ENCODE peak calls at places on chromosomes 11 and 22, in four cellular contexts. P is fibroblast of pulmonary artery, F is epithelial cell of esophagus, A is cardiac fibroblast. U is an unnamed sample.

GRCh38 chr11:46693597-46694012 is 6.8 kb downstream of the ARHGAP1 start:
- DNase-seq in P (no peak), F (peak; percentile 93), A (peak; percentile 55), U (peak; percentile 73)

GRCh38 chr22:41343300-41343699 is 38.4 kb upstream of the TEF start:
- DNase-seq in P (no peak), F (no peak), A (no peak), U (no peak)

GRCh38 chr22:50190182-50190951 is 4.7 kb downstream of the TRABD start:
- DNase-seq in P (peak; percentile 56), F (peak; percentile 81), A (peak; percentile 57), U (peak; percentile 49)

GRCh38 chr22:30265851-30266444 is 703 bp downstream of the OSM start:
- DNase-seq in P (no peak), F (no peak), A (no peak), U (no peak)

GRCh38 chr22:25169278-25170031 is 30.2 kb upstream of the CRYBB3 start:
- DNase-seq in P (no peak), F (peak; percentile 75), A (no peak), U (no peak)

GRCh38 chr11:72683782-72684200 is 9.6 kb upstream of the PDE2A start:
- DNase-seq in P (peak; percentile 37), F (peak; percentile 47), A (peak; percentile 46), U (peak; percentile 18)

GRCh38 chr22:45997775-45998637 is 21.0 kb upstream of the WNT7B start:
- DNase-seq in P (no peak), F (no peak), A (no peak), U (no peak)

GRCh38 chr22:22342697-22343602 is 98.4 kb downstream of the VPREB1 start:
- DNase-seq in P (peak; percentile 34), F (peak; percentile 94), A (peak; percentile 29), U (no peak)

GRCh38 chr11:9039194-9039593 is 35.4 kb upstream of the NRIP3 start:
- DNase-seq in P (peak; percentile 11), F (peak; percentile 87), A (peak; percentile 46), U (no peak)

GRCh38 chr22:37731804-37732471 is 35.1 kb downstream of the TRIOBP start:
- DNase-seq in P (no peak), F (no peak), A (no peak), U (no peak)

GRCh38 chr22:40862013-40862412 is at the start of gene DNAJB7:
- DNase-seq in P (no peak), F (no peak), A (no peak), U (no peak)

GRCh38 chr22:30206964-30207363 is 39.6 kb downstream of the LIF start:
- DNase-seq in P (peak; percentile 96), F (peak; percentile 92), A (peak; percentile 98), U (peak; percentile 95)

GRCh38 chr11:131800452-131800851 is 430.0 kb downstream of the NTM start:
- DNase-seq in P (no peak), F (no peak), A (no peak), U (no peak)

GRCh38 chr11:57277845-57278720 is 41.0 kb upstream of the APLNR start:
- DNase-seq in P (peak; percentile 94), F (peak; percentile 91), A (peak; percentile 90), U (peak; percentile 93)

GRCh38 chr11:116890193-116890592 is 52.8 kb upstream of the APOA1 start:
- DNase-seq in P (peak; percentile 27), F (no peak), A (peak; percentile 46), U (no peak)

GRCh38 chr22:47406896-47407295 is 644.4 kb downstream of the TBC1D22A start:
- DNase-seq in P (no peak), F (no peak), A (no peak), U (no peak)

GRCh38 chr11:5336331-5336730 is 7.0 kb downstream of the OR51B5 start:
- DNase-seq in P (peak; percentile 36), F (no peak), A (no peak), U (peak; percentile 50)

GRCh38 chr11:9459573-9460321 is 1.1 kb upstream of the ZNF143 start:
- DNase-seq in P (peak; percentile 69), F (peak; percentile 45), A (peak; percentile 71), U (peak; percentile 67)

GRCh38 chr22:48717883-48718817 is 1109.5 kb downstream of the BRD1 start:
- DNase-seq in P (no peak), F (no peak), A (no peak), U (no peak)

GRCh38 chr22:44088976-44089570 is 65.0 kb downstream of the PARVB start:
- DNase-seq in P (peak; percentile 18), F (peak; percentile 89), A (peak; percentile 69), U (peak; percentile 82)

GRCh38 chr11:58618215-58618614 is 4.2 kb upstream of the CNTF start:
- DNase-seq in P (no peak), F (no peak), A (no peak), U (no peak)
- TF ChIP-seq CTCF in P (no peak), F (no peak), A (peak; percentile 10), U (no peak)

GRCh38 chr11:128507936-128508335 is 79.4 kb downstream of the ETS1 start:
- DNase-seq in P (no peak), F (no peak), A (no peak), U (no peak)
- H3K4me3 ChIP-seq in P (peak overlapping the region; percentile 35), F (peak overlapping the region; percentile 41), A (no peak overlapping the region), U (no peak overlapping the region)

DNA sequence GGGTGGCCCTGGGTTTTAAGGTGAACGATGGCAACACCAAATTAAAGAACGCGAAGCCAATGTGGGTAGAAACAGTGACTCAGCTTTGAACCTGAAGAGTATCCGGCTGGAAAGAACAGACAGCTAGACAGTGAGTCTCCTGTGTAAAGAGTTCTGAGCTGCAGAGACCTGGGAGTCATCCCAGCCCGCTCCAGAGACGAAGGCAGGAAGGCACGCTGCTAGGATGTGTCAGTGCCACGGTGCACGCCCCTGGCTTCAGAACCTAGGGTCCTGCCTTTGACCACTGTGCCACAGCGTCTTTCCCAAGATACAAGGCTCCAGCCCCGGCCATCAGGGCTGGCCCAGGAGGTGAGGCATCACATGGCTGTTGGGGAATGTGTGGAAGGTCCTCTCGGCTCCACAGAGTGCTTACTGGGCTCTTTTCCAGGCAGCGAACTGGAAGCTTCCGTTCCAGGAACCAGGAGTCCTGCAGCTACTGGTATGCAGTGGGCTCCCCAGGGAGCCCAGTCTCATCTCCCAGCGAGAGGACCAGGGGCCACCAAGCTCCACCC is 29.9 kb downstream of the LRFN4 start:
- DNase-seq in P (peak; percentile 66), F (peak; percentile 74), A (peak; percentile 86), U (no peak)
- TF ChIP-seq CTCF in P (no peak), F (no peak), A (no peak), U (no peak)

GRCh38 chr11:2273311-2273710 is 2.9 kb upstream of the ASCL2 start:
- DNase-seq in P (no peak), F (no peak), A (no peak), U (no peak)

GRCh38 chr11:2271327-2272240 is 1.2 kb upstream of the ASCL2 start:
- DNase-seq in P (no peak), F (no peak), A (no peak), U (no peak)

GRCh38 chr11:2272946-2273280 is 2.5 kb upstream of the ASCL2 start:
- DNase-seq in P (no peak), F (no peak), A (no peak), U (no peak)

GRCh38 chr11:2273771-2274170 is 3.4 kb upstream of the ASCL2 start:
- DNase-seq in P (no peak), F (no peak), A (no peak), U (no peak)

DNA sequence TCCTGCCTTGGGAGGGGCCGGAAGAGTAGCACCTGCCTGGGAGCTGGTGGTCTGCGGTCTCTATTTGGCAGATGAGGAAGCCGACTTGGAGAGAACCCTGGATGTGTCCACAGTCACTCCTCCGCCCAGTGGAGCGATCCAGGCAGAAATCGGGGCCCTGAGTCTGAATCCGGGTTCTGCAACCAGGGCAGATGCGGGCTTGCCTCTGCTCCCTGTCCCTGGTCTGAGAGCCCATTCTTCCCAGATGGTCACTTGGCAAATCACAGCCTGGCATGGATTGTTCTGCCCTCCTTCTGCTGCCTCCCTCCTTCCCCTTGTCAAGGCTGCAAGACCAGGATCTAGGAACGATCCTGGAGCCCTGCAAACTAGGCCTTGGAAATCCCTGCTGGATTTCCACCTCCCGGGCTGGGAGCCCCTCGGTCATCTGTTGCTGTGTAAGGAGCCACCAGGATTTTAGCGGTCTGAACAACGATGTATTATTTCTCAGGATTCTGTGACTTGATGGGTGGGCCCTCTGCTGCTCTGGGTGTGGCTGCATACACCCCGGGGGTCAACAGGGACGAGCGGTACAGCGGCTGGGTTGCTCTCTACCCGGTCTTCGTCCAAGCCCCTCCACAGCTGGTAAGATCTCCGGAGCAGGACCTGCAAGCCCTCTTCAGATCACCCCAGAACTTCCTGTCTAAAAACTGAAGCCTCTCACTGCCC is 2.0 kb upstream of the ASCL2 start:
- DNase-seq in P (no peak), F (no peak), A (no peak), U (no peak)
- H3K4me3 ChIP-seq in P (no peak overlapping the region), F (no peak overlapping the region), A (no peak overlapping the region), U (no peak overlapping the region)

GRCh38 chr11:70002433-70002832 is 75.7 kb upstream of the ANO1 start:
- DNase-seq in P (no peak), F (no peak), A (no peak), U (no peak)

GRCh38 chr11:70005107-70005818 is 72.9 kb upstream of the ANO1 start:
- DNase-seq in P (peak; percentile 28), F (no peak), A (peak; percentile 39), U (peak; percentile 73)

GRCh38 chr11:70012134-70012733 is 65.9 kb upstream of the ANO1 start:
- DNase-seq in P (no peak), F (no peak), A (no peak), U (no peak)

GRCh38 chr11:70007796-70008195 is 70.3 kb upstream of the ANO1 start:
- DNase-seq in P (no peak), F (no peak), A (no peak), U (no peak)
- TF ChIP-seq CTCF in P (no peak), F (no peak), A (no peak), U (no peak)

GRCh38 chr11:44868021-44868420 is 82.7 kb downstream of the TP53I11 start:
- DNase-seq in P (no peak), F (no peak), A (no peak), U (no peak)

GRCh38 chr11:44868455-44869421 is 81.9 kb downstream of the TP53I11 start:
- DNase-seq in P (no peak), F (no peak), A (no peak), U (no peak)

GRCh38 chr11:44870615-44871176 is 80.0 kb downstream of the TP53I11 start:
- DNase-seq in P (no peak), F (no peak), A (no peak), U (no peak)

GRCh38 chr11:44872556-44872955 is 78.1 kb downstream of the TP53I11 start:
- DNase-seq in P (no peak), F (no peak), A (no peak), U (no peak)

DNA sequence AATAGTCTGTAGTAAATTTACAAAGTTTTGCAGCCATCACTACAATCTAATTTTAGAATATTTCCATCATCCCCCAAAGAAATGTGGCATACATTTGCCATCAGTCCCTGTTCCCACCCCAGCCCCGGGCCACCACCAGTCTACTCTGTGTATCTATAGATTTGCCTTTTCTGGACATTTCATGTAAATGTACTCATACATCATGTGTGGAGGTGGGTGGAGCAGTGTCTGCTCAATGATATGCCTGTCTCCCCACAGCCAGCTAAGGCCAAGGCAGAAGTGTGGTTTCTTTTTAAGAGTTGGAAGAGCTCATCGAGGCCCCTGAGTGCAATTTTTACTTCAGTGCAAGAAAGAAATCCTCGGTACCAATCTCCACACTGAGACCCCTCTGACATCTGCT is 80.5 kb downstream of the TP53I11 start:
- DNase-seq in P (no peak), F (no peak), A (no peak), U (no peak)
- H3K4me3 ChIP-seq in P (no peak overlapping the region), F (no peak overlapping the region), A (no peak overlapping the region), U (no peak overlapping the region)

U was measured in AG10803.